ENCODE peak calls at places on chromosome 11, in five cellular contexts. One of them, this sample, is unnamed.

GRCh38 chr11:44301856-44302231 is 8.1 kb downstream of the ALX4 start:
- DNase-seq in HT-29: no peak
- DNase-seq in choroid plexus epithelial cell: no peak
- DNase-seq in AG04450: no peak
- DNase-seq in GDM1: no peak
- DNase-seq in this sample: no peak

GRCh38 chr11:127890026-127890611 is 697.2 kb downstream of the ETS1 start:
- DNase-seq in GDM1: no peak
- DNase-seq in choroid plexus epithelial cell: no peak
- DNase-seq in AG04450: no peak
- DNase-seq in HT-29: no peak
- DNase-seq in this sample: no peak

GRCh38 chr11:82927264-82927880 is 25.8 kb downstream of the DDIAS start:
- DNase-seq in GDM1: peak
- DNase-seq in HT-29: peak
- DNase-seq in AG04450: peak
- DNase-seq in choroid plexus epithelial cell: peak
- DNase-seq in this sample: peak

GRCh38 chr11:130400793-130401483 is 27.5 kb downstream of the ADAMTS8 start:
- DNase-seq in choroid plexus epithelial cell: peak
- DNase-seq in AG04450: peak
- DNase-seq in HT-29: no peak
- DNase-seq in GDM1: no peak
- DNase-seq in this sample: peak

GRCh38 chr11:129155745-129156144 is 36.4 kb downstream of the ARHGAP32 start:
- DNase-seq in choroid plexus epithelial cell: no peak
- DNase-seq in HT-29: no peak
- DNase-seq in AG04450: no peak
- DNase-seq in GDM1: no peak
- DNase-seq in this sample: no peak

GRCh38 chr11:103633037-103633788 is 403.2 kb upstream of the DDI1 start:
- DNase-seq in choroid plexus epithelial cell: peak
- DNase-seq in GDM1: no peak
- DNase-seq in AG04450: no peak
- DNase-seq in HT-29: no peak
- DNase-seq in this sample: peak

GRCh38 chr11:109956124-109956793 is 136.9 kb upstream of the ZC3H12C start:
- DNase-seq in choroid plexus epithelial cell: no peak
- DNase-seq in AG04450: no peak
- DNase-seq in GDM1: no peak
- DNase-seq in HT-29: no peak
- DNase-seq in this sample: no peak

GRCh38 chr11:20049231-20049630 is 111.0 kb downstream of the DBX1 start:
- DNase-seq in GDM1: no peak
- DNase-seq in AG04450: no peak
- DNase-seq in HT-29: no peak
- DNase-seq in choroid plexus epithelial cell: peak
- DNase-seq in this sample: no peak

GRCh38 chr11:121671276-121672168 is 218.8 kb upstream of the SORL1-AS1 start:
- DNase-seq in HT-29: no peak
- DNase-seq in AG04450: no peak
- DNase-seq in choroid plexus epithelial cell: peak
- DNase-seq in GDM1: no peak
- DNase-seq in this sample: peak

GRCh38 chr11:119222308-119222707 is 16.2 kb downstream of the CBL start:
- DNase-seq in AG04450: peak
- DNase-seq in GDM1: no peak
- DNase-seq in HT-29: no peak
- DNase-seq in choroid plexus epithelial cell: peak
- DNase-seq in this sample: peak

GRCh38 chr11:32176223-32176811 is 85.4 kb downstream of the RCN1 start:
- DNase-seq in choroid plexus epithelial cell: peak
- DNase-seq in GDM1: peak
- DNase-seq in AG04450: peak
- DNase-seq in HT-29: peak
- DNase-seq in this sample: peak

GRCh38 chr11:74438681-74439080 is 28.7 kb downstream of the KCNE3 start:
- DNase-seq in choroid plexus epithelial cell: peak
- DNase-seq in HT-29: no peak
- DNase-seq in GDM1: no peak
- DNase-seq in AG04450: no peak
- DNase-seq in this sample: no peak